ENCODE peak calls at places on chromosomes 16 and 17, in seven cellular contexts. P is HCT116; L is activated CD4-positive, alpha-beta T cell treated with anti-CD3 and anti-CD28 coated beads for 48 hours; M is effector memory CD4-positive, alpha-beta T cell; J is EL; Q is activated CD8-positive, alpha-beta memory T cell treated with anti-CD3 and anti-CD28 coated beads for 48 hours; I is stimulated activated CD8-positive, alpha-beta memory T cell treated with anti-CD3 and anti-CD28 coated beads, Interleukin-15, amount 100 ng/mL, for 24 hours. S is an unnamed sample.

GRCh38 chr17:57295526-57296023 is 39.3 kb downstream of the MSI2 start:
- DNase-seq in P (peak), L (no peak), M (no peak), J (peak), Q (no peak), I (no peak), S (no peak)

GRCh38 chr17:80029235-80029974 is 6.3 kb downstream of the TBC1D16 start:
- DNase-seq in P (no peak), L (no peak), M (no peak), J (peak), Q (no peak), I (no peak), S (no peak)

GRCh38 chr17:16158721-16159120 is 56.6 kb downstream of the NCOR1 start:
- DNase-seq in P (no peak), L (no peak), M (no peak), J (no peak), Q (no peak), I (no peak), S (no peak)

GRCh38 chr17:83155128-83156081 is 76.0 kb downstream of the METRNL start:
- DNase-seq in P (no peak), L (peak), M (no peak), J (peak), Q (no peak), I (no peak), S (no peak)

GRCh38 chr17:21425321-21425720 is 49.2 kb downstream of the KCNJ12 start:
- DNase-seq in P (no peak), L (no peak), M (no peak), J (no peak), Q (no peak), I (no peak), S (no peak)

GRCh38 chr17:45326566-45326965 is 9.7 kb upstream of the MAP3K14 start:
- DNase-seq in P (no peak), L (no peak), M (no peak), J (no peak), Q (no peak), I (no peak), S (no peak)

GRCh38 chr16:2339521-2340484 is 725 bp downstream of the ABCA3 start:
- DNase-seq in P (no peak), L (peak), M (no peak), J (peak), Q (peak), I (no peak), S (peak)

GRCh38 chr16:29318037-29318436 is 88.5 kb downstream of the NPIPB11 start:
- DNase-seq in P (no peak), L (no peak), M (no peak), J (no peak), Q (no peak), I (no peak), S (no peak)

GRCh38 chr17:37429442-37429841 is 22.8 kb downstream of the TADA2A start:
- DNase-seq in P (no peak), L (no peak), M (no peak), J (no peak), Q (no peak), I (no peak), S (no peak)

GRCh38 chr17:40418428-40418706 is 671 bp upstream of the TOP2A start:
- DNase-seq in P (no peak), L (no peak), M (no peak), J (no peak), Q (no peak), I (no peak), S (no peak)

GRCh38 chr17:39600469-39601009 is 7.2 kb downstream of the NEUROD2 start:
- DNase-seq in P (no peak), L (no peak), M (no peak), J (no peak), Q (no peak), I (no peak), S (no peak)

GRCh38 chr17:75632428-75632827 is 806 bp upstream of the SMIM5 start:
- DNase-seq in P (no peak), L (no peak), M (no peak), J (no peak), Q (no peak), I (no peak), S (no peak)

GRCh38 chr17:76791053-76791980 is 53.4 kb downstream of the MFSD11 start:
- DNase-seq in P (no peak), L (peak), M (no peak), J (peak), Q (no peak), I (no peak), S (no peak)

GRCh38 chr16:74997042-74997491 is 1.8 kb upstream of the ZNRF1 start:
- DNase-seq in P (no peak), L (no peak), M (no peak), J (no peak), Q (no peak), I (no peak), S (no peak)

GRCh38 chr17:60641810-60642220 is 35.8 kb upstream of the BCAS3 start:
- DNase-seq in P (peak), L (peak), M (no peak), J (peak), Q (peak), I (no peak), S (peak)

GRCh38 chr17:40646791-40647548 is 648 bp downstream of the SMARCE1 start:
- DNase-seq in P (peak), L (peak), M (peak), J (peak), Q (no peak), I (no peak), S (peak)

GRCh38 chr17:34981538-34982241 is 1.4 kb downstream of the LIG3 start:
- DNase-seq in P (no peak), L (no peak), M (no peak), J (peak), Q (no peak), I (no peak), S (no peak)

GRCh38 chr17:31476525-31477416 is 85.3 kb downstream of the RAB11FIP4 start:
- DNase-seq in P (no peak), L (no peak), M (no peak), J (no peak), Q (no peak), I (no peak), S (no peak)

GRCh38 chr16:59192551-59193199 is 458.6 kb upstream of the GOT2 start:
- DNase-seq in P (no peak), L (peak), M (no peak), J (peak), Q (no peak), I (no peak), S (no peak)

GRCh38 chr16:83720213-83720612 is 87.6 kb upstream of the HSBP1 start:
- DNase-seq in P (no peak), L (no peak), M (no peak), J (no peak), Q (no peak), I (no peak), S (no peak)